ENCODE peak calls at places on chromosomes 1 and 21, in eight cellular contexts. One of them, this sample, is unnamed. For H3K9me3 and H3K27me3, the result is how much of the 10 kb centered on the place peaks cover.

GRCh38 chr21:45304161-45304830 is 16.6 kb upstream of the POFUT2 start:
- DNase-seq in GM12878: no peak
- DNase-seq in upper lobe of left lung: no peak
- DNase-seq in cardiac muscle cell: no peak
- DNase-seq in left lung: peak
- DNase-seq in SK-N-SH: no peak
- DNase-seq in AG04450: no peak
- DNase-seq in tibial artery: no peak
- DNase-seq in this sample: no peak

GRCh38 chr1:175981128-175981527 is 226.0 kb downstream of the COP1 start:
- DNase-seq in GM12878: no peak
- DNase-seq in upper lobe of left lung: no peak
- DNase-seq in cardiac muscle cell: no peak
- DNase-seq in left lung: no peak
- DNase-seq in SK-N-SH: no peak
- DNase-seq in AG04450: no peak
- DNase-seq in tibial artery: no peak
- DNase-seq in this sample: no peak

GRCh38 chr1:225654277-225654597 is 1.3 kb upstream of the ENAH start:
- DNase-seq in GM12878: no peak
- DNase-seq in upper lobe of left lung: no peak
- DNase-seq in cardiac muscle cell: no peak
- DNase-seq in left lung: no peak
- DNase-seq in SK-N-SH: no peak
- DNase-seq in AG04450: no peak
- DNase-seq in tibial artery: no peak
- DNase-seq in this sample: no peak

GRCh38 chr1:225146478-225146877 is 217.0 kb downstream of the DNAH14 start:
- DNase-seq in GM12878: no peak
- DNase-seq in upper lobe of left lung: no peak
- DNase-seq in cardiac muscle cell: no peak
- DNase-seq in left lung: no peak
- DNase-seq in SK-N-SH: peak
- DNase-seq in AG04450: no peak
- DNase-seq in tibial artery: no peak
- DNase-seq in this sample: no peak

GRCh38 chr1:176931526-176931925 is 233.0 kb downstream of the ASTN1 start:
- DNase-seq in GM12878: no peak
- DNase-seq in upper lobe of left lung: no peak
- DNase-seq in cardiac muscle cell: no peak
- DNase-seq in left lung: no peak
- DNase-seq in SK-N-SH: no peak
- DNase-seq in AG04450: no peak
- DNase-seq in tibial artery: no peak
- DNase-seq in this sample: no peak

GRCh38 chr1:12690156-12690555 is 25.8 kb upstream of the AADACL3 start:
- DNase-seq in GM12878: no peak
- DNase-seq in upper lobe of left lung: no peak
- DNase-seq in cardiac muscle cell: no peak
- DNase-seq in left lung: no peak
- DNase-seq in SK-N-SH: no peak
- DNase-seq in AG04450: no peak
- DNase-seq in tibial artery: no peak
- DNase-seq in this sample: no peak

GRCh38 chr21:36861924-36862323 is 104.5 kb downstream of the HLCS start:
- DNase-seq in GM12878: no peak
- DNase-seq in upper lobe of left lung: no peak
- DNase-seq in cardiac muscle cell: no peak
- DNase-seq in left lung: no peak
- DNase-seq in SK-N-SH: no peak
- DNase-seq in AG04450: no peak
- DNase-seq in tibial artery: no peak
- DNase-seq in this sample: no peak

GRCh38 chr1:33927721-33928120 is 63.8 kb downstream of the HMGB4 start:
- DNase-seq in GM12878: no peak
- DNase-seq in upper lobe of left lung: no peak
- DNase-seq in cardiac muscle cell: no peak
- DNase-seq in left lung: no peak
- DNase-seq in SK-N-SH: no peak
- DNase-seq in AG04450: peak
- DNase-seq in tibial artery: no peak
- DNase-seq in this sample: no peak

GRCh38 chr1:156910309-156910782 is 10.1 kb upstream of the LRRC71 start:
- DNase-seq in GM12878: no peak
- DNase-seq in upper lobe of left lung: peak
- DNase-seq in cardiac muscle cell: peak
- DNase-seq in left lung: no peak
- DNase-seq in SK-N-SH: peak
- DNase-seq in AG04450: no peak
- DNase-seq in tibial artery: no peak
- DNase-seq in this sample: peak

GRCh38 chr1:23449918-23450317 is 25.4 kb upstream of the TCEA3 start:
- DNase-seq in GM12878: no peak
- DNase-seq in upper lobe of left lung: peak
- DNase-seq in cardiac muscle cell: no peak
- DNase-seq in left lung: peak
- DNase-seq in SK-N-SH: no peak
- DNase-seq in AG04450: no peak
- DNase-seq in tibial artery: peak
- DNase-seq in this sample: no peak

GRCh38 chr1:236304682-236305081 is 22.9 kb upstream of the ERO1B start:
- DNase-seq in GM12878: no peak
- DNase-seq in upper lobe of left lung: no peak
- DNase-seq in cardiac muscle cell: no peak
- DNase-seq in left lung: no peak
- DNase-seq in SK-N-SH: no peak
- DNase-seq in AG04450: no peak
- DNase-seq in tibial artery: no peak
- DNase-seq in this sample: no peak

GRCh38 chr1:197838836-197839235 is 63.6 kb upstream of the DENND1B start:
- DNase-seq in GM12878: no peak
- DNase-seq in upper lobe of left lung: no peak
- DNase-seq in cardiac muscle cell: no peak
- DNase-seq in left lung: no peak
- DNase-seq in SK-N-SH: no peak
- DNase-seq in AG04450: peak
- DNase-seq in tibial artery: no peak
- DNase-seq in this sample: no peak

GRCh38 chr1:109805486-109806180 is 41.9 kb upstream of the EPS8L3 start:
- DNase-seq in GM12878: no peak
- DNase-seq in upper lobe of left lung: peak
- DNase-seq in cardiac muscle cell: no peak
- DNase-seq in left lung: no peak
- DNase-seq in SK-N-SH: no peak
- DNase-seq in AG04450: no peak
- DNase-seq in tibial artery: no peak
- DNase-seq in this sample: no peak

GRCh38 chr1:111227875-111228747 is 598 bp downstream of the CHI3L2 start:
- DNase-seq in GM12878: no peak
- DNase-seq in upper lobe of left lung: no peak
- DNase-seq in cardiac muscle cell: no peak
- DNase-seq in left lung: no peak
- DNase-seq in SK-N-SH: no peak
- DNase-seq in AG04450: peak
- DNase-seq in tibial artery: peak
- DNase-seq in this sample: no peak

GRCh38 chr21:19522384-19522783 is 1118.8 kb upstream of the TMPRSS15 start:
- DNase-seq in GM12878: no peak
- DNase-seq in upper lobe of left lung: no peak
- DNase-seq in cardiac muscle cell: no peak
- DNase-seq in left lung: no peak
- DNase-seq in SK-N-SH: no peak
- DNase-seq in AG04450: no peak
- DNase-seq in tibial artery: no peak
- DNase-seq in this sample: no peak

GRCh38 chr21:19523066-19523465 is 1119.5 kb upstream of the TMPRSS15 start:
- DNase-seq in GM12878: no peak
- DNase-seq in upper lobe of left lung: no peak
- DNase-seq in cardiac muscle cell: no peak
- DNase-seq in left lung: no peak
- DNase-seq in SK-N-SH: no peak
- DNase-seq in AG04450: no peak
- DNase-seq in tibial artery: no peak
- DNase-seq in this sample: no peak

GRCh38 chr21:19529031-19529430 is 1125.4 kb upstream of the TMPRSS15 start:
- DNase-seq in GM12878: no peak
- DNase-seq in upper lobe of left lung: no peak
- DNase-seq in cardiac muscle cell: no peak
- DNase-seq in left lung: no peak
- DNase-seq in SK-N-SH: no peak
- DNase-seq in AG04450: no peak
- DNase-seq in tibial artery: no peak
- DNase-seq in this sample: no peak

DNA sequence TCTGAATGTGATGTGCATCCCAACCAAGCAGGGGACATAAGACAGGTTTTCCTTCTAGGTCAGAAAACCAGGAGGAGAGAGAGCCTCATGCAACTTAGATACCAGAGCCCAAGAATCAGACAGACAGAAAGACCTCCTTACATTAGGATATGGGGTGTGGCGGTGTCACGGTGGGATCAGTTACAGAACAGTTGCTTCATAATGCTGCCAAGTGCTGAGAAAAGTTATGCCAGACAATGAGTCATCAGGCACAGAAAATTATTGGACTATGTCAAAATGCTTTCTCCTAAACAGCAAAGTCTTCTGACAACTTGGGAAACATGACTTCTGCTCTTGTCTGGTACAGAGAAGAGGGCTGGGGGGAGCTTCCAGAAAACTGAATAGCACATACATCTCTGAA is 1120.1 kb upstream of the TMPRSS15 start:
- DNase-seq in GM12878: no peak
- DNase-seq in upper lobe of left lung: no peak
- DNase-seq in cardiac muscle cell: no peak
- DNase-seq in left lung: no peak
- DNase-seq in SK-N-SH: no peak
- DNase-seq in AG04450: no peak
- DNase-seq in tibial artery: no peak
- DNase-seq in this sample: no peak
- H3K9me3 ChIP-seq in GM12878: under half
- H3K9me3 ChIP-seq in upper lobe of left lung: under half
- H3K9me3 ChIP-seq in cardiac muscle cell: under half
- H3K9me3 ChIP-seq in left lung: under half
- H3K9me3 ChIP-seq in SK-N-SH: under half
- H3K9me3 ChIP-seq in AG04450: under half
- H3K9me3 ChIP-seq in tibial artery: under half
- H3K9me3 ChIP-seq in this sample: under half

GRCh38 chr1:74716822-74717221 is 16.0 kb downstream of the CRYZ start:
- DNase-seq in GM12878: no peak
- DNase-seq in upper lobe of left lung: no peak
- DNase-seq in cardiac muscle cell: no peak
- DNase-seq in left lung: no peak
- DNase-seq in SK-N-SH: no peak
- DNase-seq in AG04450: no peak
- DNase-seq in tibial artery: no peak
- DNase-seq in this sample: no peak

GRCh38 chr1:74713849-74714248 is 19.0 kb downstream of the CRYZ start:
- DNase-seq in GM12878: no peak
- DNase-seq in upper lobe of left lung: no peak
- DNase-seq in cardiac muscle cell: peak
- DNase-seq in left lung: no peak
- DNase-seq in SK-N-SH: no peak
- DNase-seq in AG04450: no peak
- DNase-seq in tibial artery: no peak
- DNase-seq in this sample: no peak

GRCh38 chr1:74715806-74716205 is 17.0 kb downstream of the CRYZ start:
- DNase-seq in GM12878: no peak
- DNase-seq in upper lobe of left lung: no peak
- DNase-seq in cardiac muscle cell: no peak
- DNase-seq in left lung: no peak
- DNase-seq in SK-N-SH: no peak
- DNase-seq in AG04450: no peak
- DNase-seq in tibial artery: no peak
- DNase-seq in this sample: no peak

GRCh38 chr1:74712863-74713262 is 20.0 kb downstream of the CRYZ start:
- DNase-seq in GM12878: no peak
- DNase-seq in upper lobe of left lung: no peak
- DNase-seq in cardiac muscle cell: no peak
- DNase-seq in left lung: no peak
- DNase-seq in SK-N-SH: no peak
- DNase-seq in AG04450: no peak
- DNase-seq in tibial artery: no peak
- DNase-seq in this sample: no peak

GRCh38 chr1:74714429-74715362 is 18.2 kb downstream of the CRYZ start:
- DNase-seq in GM12878: no peak
- DNase-seq in upper lobe of left lung: no peak
- DNase-seq in cardiac muscle cell: no peak
- DNase-seq in left lung: no peak
- DNase-seq in SK-N-SH: no peak
- DNase-seq in AG04450: peak
- DNase-seq in tibial artery: no peak
- DNase-seq in this sample: no peak
- H3K27ac ChIP-seq in GM12878: peak
- H3K27ac ChIP-seq in upper lobe of left lung: no peak
- H3K27ac ChIP-seq in cardiac muscle cell: peak
- H3K27ac ChIP-seq in left lung: no peak
- H3K27ac ChIP-seq in SK-N-SH: no peak
- H3K27ac ChIP-seq in AG04450: peak
- H3K27ac ChIP-seq in tibial artery: no peak
- H3K27ac ChIP-seq in this sample: no peak

DNA sequence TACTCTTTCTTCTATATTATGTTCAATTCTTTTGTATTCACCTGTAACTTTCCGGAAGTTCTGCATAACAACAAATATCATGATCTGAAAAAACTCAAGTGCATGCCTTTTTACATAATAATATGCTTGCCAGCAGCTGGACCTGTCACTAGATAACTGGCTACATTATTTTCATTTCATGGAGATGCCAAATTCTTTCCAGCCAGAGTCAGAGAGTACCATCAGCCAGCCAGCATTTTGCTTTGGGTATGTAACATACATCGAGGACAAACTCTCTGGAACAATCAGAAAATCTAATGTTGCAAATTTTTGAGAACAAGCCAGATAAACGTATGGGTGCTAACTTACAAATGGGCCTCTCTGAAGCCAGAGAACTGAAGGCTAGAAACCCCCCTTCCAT is 76.4 kb upstream of the BACE2 start:
- DNase-seq in GM12878: no peak
- DNase-seq in upper lobe of left lung: no peak
- DNase-seq in cardiac muscle cell: no peak
- DNase-seq in left lung: no peak
- DNase-seq in SK-N-SH: no peak
- DNase-seq in AG04450: no peak
- DNase-seq in tibial artery: no peak
- DNase-seq in this sample: no peak
- H3K27me3 ChIP-seq in GM12878: under half
- H3K27me3 ChIP-seq in upper lobe of left lung: under half
- H3K27me3 ChIP-seq in cardiac muscle cell: under half
- H3K27me3 ChIP-seq in left lung: under half
- H3K27me3 ChIP-seq in SK-N-SH: under half
- H3K27me3 ChIP-seq in AG04450: under half
- H3K27me3 ChIP-seq in tibial artery: under half
- H3K27me3 ChIP-seq in this sample: under half

DNA sequence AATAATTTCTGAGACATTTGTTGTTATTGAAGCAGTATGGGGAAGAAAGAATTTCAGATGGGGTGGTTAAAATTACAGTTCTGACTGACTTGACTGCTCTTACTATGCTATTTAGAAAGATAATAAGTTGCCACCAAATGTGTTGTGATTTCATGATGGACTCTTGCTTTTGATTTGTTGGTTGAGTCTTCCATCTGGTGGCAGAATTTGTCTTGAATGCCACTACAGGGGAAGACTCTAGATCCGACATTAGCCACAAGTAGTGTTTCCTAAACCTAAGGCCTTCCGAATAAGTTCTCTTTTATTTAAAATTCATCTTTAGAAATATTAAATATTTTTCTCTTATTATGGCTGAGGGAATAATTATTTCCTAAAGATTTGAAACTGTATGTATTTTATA is 190.9 kb upstream of the ADGRL4 start:
- DNase-seq in GM12878: no peak
- DNase-seq in upper lobe of left lung: no peak
- DNase-seq in cardiac muscle cell: peak
- DNase-seq in left lung: no peak
- DNase-seq in SK-N-SH: peak
- DNase-seq in AG04450: no peak
- DNase-seq in tibial artery: no peak
- DNase-seq in this sample: no peak
- H3K9me3 ChIP-seq in GM12878: under half
- H3K9me3 ChIP-seq in upper lobe of left lung: under half
- H3K9me3 ChIP-seq in cardiac muscle cell: under half
- H3K9me3 ChIP-seq in left lung: under half
- H3K9me3 ChIP-seq in SK-N-SH: under half
- H3K9me3 ChIP-seq in AG04450: under half
- H3K9me3 ChIP-seq in tibial artery: under half
- H3K9me3 ChIP-seq in this sample: under half

This sample was measured in CD4-positive, alpha-beta T cell.